ENCODE peak calls at places on chromosome 20, in six cellular contexts. L is NCI-H1417, P is astrocyte of the spinal cord, A is transverse colon, X is progenitor cell of endocrine pancreas, W is activated T-cell treated with anti-CD3 and anti-CD28 coated beads for 1 hour. O is an unnamed sample.

GRCh38 chr20:22563062-22563965 is 21.1 kb downstream of the FOXA2 start:
- DNase-seq in L (no peak), P (no peak), A (no peak), W (no peak), X (no peak), O (no peak)

GRCh38 chr20:58231678-58232077 is 3.2 kb upstream of the ANKRD60 start:
- DNase-seq in W (no peak), X (no peak), A (no peak), L (peak), P (no peak), O (no peak)

GRCh38 chr20:3781153-3781910 is at the start of gene SPEF1:
- DNase-seq in A (peak), P (peak), L (peak), W (no peak), X (peak), O (peak)

GRCh38 chr20:17525650-17526049 is 5.5 kb downstream of the BFSP1 start:
- DNase-seq in A (no peak), W (no peak), X (no peak), L (no peak), P (no peak), O (no peak)

GRCh38 chr20:5592165-5592564 is 158.0 kb upstream of the SHLD1 start:
- DNase-seq in A (no peak), W (no peak), P (no peak), X (no peak), L (no peak), O (no peak)

GRCh38 chr20:4815618-4816017 is 93.9 kb downstream of the PRND start:
- DNase-seq in A (no peak), W (no peak), P (no peak), L (no peak), X (no peak), O (no peak)

GRCh38 chr20:37375227-37375626 is 29.3 kb downstream of the SRC start:
- DNase-seq in W (no peak), P (no peak), L (no peak), A (no peak), X (no peak), O (no peak)

GRCh38 chr20:2386516-2387179 is 5.9 kb downstream of the TGM6 start:
- DNase-seq in L (no peak), W (no peak), A (no peak), X (no peak), P (peak), O (no peak)

GRCh38 chr20:4160761-4161305 is 145.5 kb upstream of the RNF24 start:
- DNase-seq in X (no peak), W (no peak), L (no peak), A (peak), P (peak), O (peak)

GRCh38 chr20:55211481-55211880 is 736.1 kb downstream of the DOK5 start:
- DNase-seq in L (no peak), P (no peak), X (no peak), A (no peak), W (no peak), O (no peak)

GRCh38 chr20:46828471-46828870 is 66.2 kb upstream of the EYA2 start:
- DNase-seq in W (no peak), X (no peak), L (no peak), A (no peak), P (peak), O (no peak)

GRCh38 chr20:11569163-11569562 is 348.5 kb upstream of the BTBD3 start:
- DNase-seq in P (no peak), A (no peak), L (no peak), X (no peak), W (no peak), O (no peak)

GRCh38 chr20:50191566-50192363 is 1.1 kb downstream of the CEBPB start:
- DNase-seq in A (peak), X (peak), P (peak), W (peak), L (peak), O (peak)

GRCh38 chr20:64000906-64001305 is 20.0 kb downstream of the PRPF6 start:
- DNase-seq in A (no peak), W (no peak), L (no peak), P (no peak), X (no peak), O (no peak)

GRCh38 chr20:23856736-23857135 is 22.8 kb downstream of the CST5 start:
- DNase-seq in P (no peak), X (no peak), A (no peak), W (no peak), L (no peak), O (no peak)

GRCh38 chr20:59794555-59794954 is 138.9 kb downstream of the SYCP2 start:
- DNase-seq in A (no peak), X (no peak), P (no peak), W (no peak), L (no peak), O (no peak)

GRCh38 chr20:41178904-41179432 is 41.6 kb downstream of the PLCG1 start:
- DNase-seq in L (peak), P (peak), W (no peak), A (peak), X (peak), O (no peak)

GRCh38 chr20:36311141-36311853 is 5.2 kb downstream of the DLGAP4 start:
- DNase-seq in P (no peak), A (no peak), X (no peak), W (no peak), L (no peak), O (no peak)

GRCh38 chr20:51369503-51369902 is 173.0 kb downstream of the NFATC2 start:
- DNase-seq in L (no peak), X (no peak), W (no peak), P (no peak), A (no peak), O (no peak)

GRCh38 chr20:48765359-48765758 is 62.4 kb downstream of the PREX1 start:
- DNase-seq in L (peak), X (no peak), W (no peak), A (no peak), P (no peak), O (peak)

GRCh38 chr20:18767676-18768075 is 45.9 kb upstream of the SCP2D1 start:
- DNase-seq in P (no peak), L (no peak), X (no peak), A (no peak), W (no peak), O (no peak)

GRCh38 chr20:19835533-19836222 is 77.6 kb downstream of the RIN2 start:
- DNase-seq in L (no peak), W (no peak), X (no peak), A (no peak), P (no peak), O (no peak)

GRCh38 chr20:63873477-63873971 is 8.5 kb downstream of the TPD52L2 start:
- DNase-seq in P (peak), L (no peak), W (no peak), A (peak), X (no peak), O (no peak)

GRCh38 chr20:61815176-61815575 is 250.5 kb downstream of the TAF4 start:
- DNase-seq in W (no peak), L (no peak), A (no peak), X (no peak), P (no peak), O (no peak)

GRCh38 chr20:36929290-36929689 is 22.2 kb downstream of the SAMHD1 start:
- DNase-seq in W (no peak), A (no peak), L (no peak), X (no peak), P (no peak), O (no peak)

GRCh38 chr20:62304331-62305148 is 1.7 kb downstream of the ADRM1 start:
- DNase-seq in P (no peak), X (no peak), W (no peak), L (no peak), A (no peak), O (no peak)

GRCh38 chr20:44785768-44786167 is 24.6 kb downstream of the RIMS4 start:
- DNase-seq in A (no peak), W (no peak), L (no peak), X (no peak), P (no peak), O (no peak)

GRCh38 chr20:21101453-21102251 is 4.5 kb downstream of the LINC00237 start:
- DNase-seq in W (no peak), L (peak), X (peak), P (no peak), A (no peak), O (peak)

GRCh38 chr20:32960849-32961731 is 43.1 kb downstream of the SUN5 start:
- DNase-seq in W (no peak), X (no peak), P (no peak), L (no peak), A (no peak), O (no peak)

GRCh38 chr20:34515484-34516037 is 661 bp upstream of the DYNLRB1 start:
- DNase-seq in X (peak), A (peak), L (peak), P (peak), W (peak), O (peak)

GRCh38 chr20:46300281-46300680 is 8.0 kb downstream of the CDH22 start:
- DNase-seq in P (no peak), W (no peak), L (no peak), A (no peak), X (no peak), O (no peak)

GRCh38 chr20:11588875-11589274 is 328.8 kb upstream of the BTBD3 start:
- DNase-seq in L (no peak), X (no peak), A (no peak), P (no peak), W (no peak), O (no peak)

GRCh38 chr20:61385731-61386130 is 133.7 kb downstream of the CDH4 start:
- DNase-seq in L (no peak), P (no peak), W (no peak), X (no peak), A (no peak), O (no peak)

GRCh38 chr20:45408646-45409213 is 641 bp downstream of the DBNDD2 start:
- DNase-seq in L (no peak), P (no peak), A (no peak), X (no peak), W (no peak), O (no peak)

GRCh38 chr20:45293041-45294002 is 13.3 kb upstream of the RBPJL start:
- DNase-seq in W (peak), P (peak), X (peak), L (peak), A (peak), O (peak)

GRCh38 chr20:8385247-8385646 is 253.2 kb downstream of the PLCB1 start:
- DNase-seq in A (no peak), P (peak), L (no peak), W (no peak), X (no peak), O (no peak)

GRCh38 chr20:24951536-24952047 is 2.5 kb downstream of the CST7 start:
- DNase-seq in L (no peak), A (no peak), P (no peak), X (no peak), W (no peak), O (no peak)

O was measured in Peyer's patch.